ENCODE peak calls at places on chromosomes 3 and 15, in six cellular contexts. O is neural progenitor cell, K is stomach, G is GM06990, H is transverse colon, Y is mesenchymal stem cell. A is an unnamed sample.

GRCh38 chr15:67108122-67108871 is 42.9 kb downstream of the SMAD3 start:
- DNase-seq in O (no peak), K (no peak), G (no peak), H (no peak), Y (peak; percentile 80), A (no peak)

GRCh38 chr3:45968706-45969105 is 25.4 kb downstream of the CXCR6 start:
- DNase-seq in O (no peak), K (no peak), G (no peak), H (no peak), Y (peak; percentile 59), A (no peak)

GRCh38 chr3:169146866-169147245 is 516.7 kb downstream of the MECOM start:
- DNase-seq in O (peak; percentile 26), K (no peak), G (no peak), H (no peak), Y (no peak), A (no peak)

GRCh38 chr15:82739086-82739485 is 29.4 kb upstream of the AP3B2 start:
- DNase-seq in O (no peak), K (no peak), G (no peak), H (no peak), Y (no peak), A (no peak)

GRCh38 chr3:143736651-143737050 is 111.6 kb downstream of the SLC9A9 start:
- DNase-seq in O (no peak), K (no peak), G (no peak), H (no peak), Y (no peak), A (no peak)

GRCh38 chr15:91183630-91184029 is 83.6 kb downstream of the SV2B start:
- DNase-seq in O (no peak), K (no peak), G (no peak), H (no peak), Y (no peak), A (no peak)

GRCh38 chr3:179961081-179962078 is 75.4 kb downstream of the PEX5L start:
- DNase-seq in O (no peak), K (no peak), G (peak; percentile 28), H (no peak), Y (no peak), A (no peak)

GRCh38 chr3:63968612-63969350 is 54.5 kb downstream of the PSMD6 start:
- DNase-seq in O (no peak), K (no peak), G (no peak), H (no peak), Y (no peak), A (no peak)

GRCh38 chr15:33963831-33964664 is 4.2 kb upstream of the CHRM5 start:
- DNase-seq in O (peak; percentile 50), K (no peak), G (no peak), H (no peak), Y (peak; percentile 54), A (no peak)

GRCh38 chr15:67930720-67931119 is 90.9 kb upstream of the RNU6-1 start:
- DNase-seq in O (no peak), K (no peak), G (no peak), H (no peak), Y (no peak), A (no peak)

GRCh38 chr3:142647856-142648255 is 51.7 kb downstream of the PLS1 start:
- DNase-seq in O (no peak), K (no peak), G (no peak), H (peak; percentile 64), Y (no peak), A (no peak)

GRCh38 chr15:64746356-64746755 is 29.0 kb downstream of the RBPMS2 start:
- DNase-seq in O (no peak), K (no peak), G (no peak), H (no peak), Y (no peak), A (no peak)

GRCh38 chr3:142947352-142947751 is 16.1 kb downstream of the PAQR9 start:
- DNase-seq in O (no peak), K (no peak), G (no peak), H (no peak), Y (no peak), A (no peak)

DNA sequence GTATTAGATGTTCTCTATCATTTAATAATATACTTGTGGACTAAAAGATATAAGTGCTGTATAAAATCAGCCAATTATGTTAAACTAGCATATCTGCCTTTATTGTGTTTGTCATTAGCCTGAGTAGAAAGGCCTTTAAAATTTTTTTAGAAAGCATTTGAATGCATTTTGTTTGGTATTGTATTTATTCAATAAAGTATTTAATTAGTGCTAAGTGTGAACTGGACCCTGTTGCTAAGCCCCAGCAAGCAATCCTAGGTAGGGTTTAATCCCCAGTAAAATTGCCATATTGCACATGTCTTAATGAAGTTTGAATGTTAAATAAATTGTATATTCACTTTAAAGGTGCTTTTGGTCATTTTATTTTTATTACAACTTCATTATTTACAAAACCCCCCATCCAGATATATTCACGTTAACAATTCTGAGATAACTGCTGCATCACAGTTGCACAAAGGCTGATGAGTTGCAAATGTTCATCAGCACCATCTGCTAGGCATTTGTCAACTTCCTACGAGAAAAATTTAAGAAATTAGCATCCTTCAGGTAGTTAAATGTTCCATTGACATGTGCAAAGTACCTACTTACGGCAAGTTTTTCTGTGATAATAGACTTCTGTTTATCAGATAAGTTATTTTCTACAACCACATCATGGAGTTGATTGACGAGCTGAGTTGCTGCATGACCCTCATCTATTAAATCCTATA is 6.3 kb downstream of the EIF4A2 start:
- DNase-seq in O (no peak), K (no peak), G (no peak), H (no peak), Y (no peak), A (no peak)
- H3K36me3 ChIP-seq in O (peaks cover 47% of the 10 kb centered on the region), K (peaks cover 75% of the 10 kb centered on the region), G (peaks cover 27% of the 10 kb centered on the region), H (no peaks in the 10 kb centered on the region), Y (peaks cover 6% of the 10 kb centered on the region), A (peaks cover 41% of the 10 kb centered on the region)

DNA sequence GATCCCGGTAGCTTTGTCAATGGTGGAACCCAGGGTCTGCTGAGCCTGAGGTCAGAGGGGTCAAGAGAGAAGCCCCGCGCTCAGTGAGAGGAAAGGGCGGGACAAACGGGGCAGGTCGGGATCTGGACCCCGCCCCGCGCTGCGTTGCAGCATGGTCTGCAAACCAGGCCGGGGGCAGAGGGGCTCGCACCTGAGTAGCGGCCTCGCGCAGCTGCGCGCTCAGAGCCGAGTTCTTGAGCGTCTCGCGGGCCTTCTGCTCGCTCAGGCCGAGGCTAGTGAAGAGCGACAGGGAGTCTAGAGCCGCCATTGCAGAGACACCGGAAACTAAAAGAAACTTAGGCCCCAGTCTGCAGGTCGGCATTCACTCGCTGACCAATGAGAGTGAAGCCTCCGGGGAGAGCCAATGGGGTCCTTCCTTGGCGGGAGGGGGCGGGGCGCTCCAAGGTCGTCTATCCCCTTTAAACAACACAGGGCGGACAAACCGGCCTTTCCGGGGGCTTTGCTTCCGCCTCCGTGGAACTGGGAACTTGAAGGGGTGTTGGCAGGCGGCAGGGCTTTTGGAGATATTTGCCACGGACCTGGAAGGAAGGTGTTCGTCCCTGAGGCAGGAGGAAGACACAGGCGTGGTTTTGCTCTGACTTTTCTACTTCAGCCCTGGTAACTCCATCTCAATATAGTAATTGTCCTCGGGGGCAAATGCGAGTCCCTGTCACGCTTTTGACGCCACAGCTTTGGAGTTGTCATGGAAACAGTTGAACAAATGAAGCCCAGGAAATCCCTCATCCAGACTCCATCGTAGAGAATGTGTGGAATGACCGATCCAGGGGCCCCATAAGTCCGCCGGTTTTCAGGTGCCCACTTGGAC is at the start of gene QARS1:
- DNase-seq in O (peak; percentile 97), K (peak; percentile 95), G (peak; percentile 89), H (peak; percentile 96), Y (peak; percentile 96), A (peak; percentile 98)
- H3K36me3 ChIP-seq in O (no peaks in the 10 kb centered on the region), K (peaks cover 61% of the 10 kb centered on the region), G (peaks cover 27% of the 10 kb centered on the region), H (no peaks in the 10 kb centered on the region), Y (peaks cover 62% of the 10 kb centered on the region), A (peaks cover 34% of the 10 kb centered on the region)

GRCh38 chr3:174099724-174100123 is 702.2 kb downstream of the NLGN1 start:
- DNase-seq in O (no peak), K (no peak), G (no peak), H (no peak), Y (no peak), A (no peak)

GRCh38 chr3:174097686-174098085 is 700.1 kb downstream of the NLGN1 start:
- DNase-seq in O (peak; percentile 3), K (no peak), G (no peak), H (no peak), Y (no peak), A (no peak)

GRCh38 chr3:174101244-174101643 is 703.7 kb downstream of the NLGN1 start:
- DNase-seq in O (no peak), K (no peak), G (peak; percentile 0), H (no peak), Y (peak; percentile 41), A (no peak)

GRCh38 chr3:174102274-174102673 is 704.7 kb downstream of the NLGN1 start:
- DNase-seq in O (no peak), K (no peak), G (no peak), H (no peak), Y (no peak), A (no peak)

DNA sequence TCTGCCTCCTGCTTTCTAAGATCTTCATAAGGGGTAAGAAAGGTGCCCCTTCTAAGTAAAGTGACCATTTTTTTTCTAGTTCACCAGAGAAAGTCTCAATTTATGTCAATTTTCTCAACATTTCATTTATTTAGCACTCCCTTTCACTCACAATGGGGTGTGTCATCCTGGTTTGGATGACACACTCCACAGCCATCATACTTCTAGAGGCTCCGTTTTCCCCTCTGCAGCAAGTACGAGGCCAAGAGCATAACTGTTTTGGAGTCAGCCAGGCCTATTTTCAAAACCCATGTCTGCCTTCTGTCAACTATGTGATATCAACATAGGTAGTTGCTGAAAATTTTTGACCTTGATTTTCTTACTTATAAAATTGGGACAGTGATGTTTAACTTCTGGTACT is 703.2 kb downstream of the NLGN1 start:
- DNase-seq in O (no peak), K (no peak), G (no peak), H (no peak), Y (no peak), A (no peak)
- H3K36me3 ChIP-seq in O (no peaks in the 10 kb centered on the region), K (no peaks in the 10 kb centered on the region), G (no peaks in the 10 kb centered on the region), H (no peaks in the 10 kb centered on the region), Y (no peaks in the 10 kb centered on the region), A (no peaks in the 10 kb centered on the region)

DNA sequence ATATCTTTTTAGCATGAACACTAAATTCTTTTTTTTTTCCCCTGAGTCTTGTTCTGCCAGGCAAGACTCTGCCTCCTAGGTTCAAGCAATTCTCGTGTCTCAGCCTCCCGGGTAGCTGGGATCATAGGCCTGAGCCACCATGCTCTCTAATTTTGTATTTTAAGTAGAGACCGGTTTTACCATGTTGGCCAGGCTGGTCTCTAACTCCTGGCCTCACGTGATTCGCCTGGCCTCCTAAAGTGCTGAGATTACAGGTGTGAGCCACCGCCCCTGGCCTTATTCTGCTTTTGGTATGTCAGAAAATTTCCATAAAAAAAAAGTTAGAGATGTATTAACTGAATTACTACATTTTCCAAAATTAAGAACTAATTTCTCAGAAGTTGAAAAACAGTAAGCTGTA is 14.3 kb downstream of the RAB11A start:
- DNase-seq in O (no peak), K (no peak), G (no peak), H (no peak), Y (no peak), A (no peak)
- H3K36me3 ChIP-seq in O (peaks cover 28% of the 10 kb centered on the region), K (peaks cover 81% of the 10 kb centered on the region), G (peaks cover 4% of the 10 kb centered on the region), H (no peaks in the 10 kb centered on the region), Y (peaks cover 13% of the 10 kb centered on the region), A (peaks cover 41% of the 10 kb centered on the region)